ENCODE peak calls at places on chromosomes 1 and 21, in six cellular contexts. C is bronchial epithelial cell, G is kidney, J is fibroblast of lung, M is nephron progenitor cell, X is coronary artery. L is an unnamed sample.

GRCh38 chr1:154760469-154760933 is 109.6 kb downstream of the KCNN3 start:
- DNase-seq in X (peak; percentile 62), J (no peak), M (peak; percentile 91), C (no peak), G (peak; percentile 86), L (peak; percentile 88)

GRCh38 chr1:18047122-18047521 is 60.5 kb upstream of the IGSF21 start:
- DNase-seq in G (no peak), M (no peak), X (no peak), J (no peak), C (no peak), L (no peak)

GRCh38 chr1:161032409-161032808 is 6.4 kb downstream of the TSTD1 start:
- DNase-seq in G (no peak), C (no peak), J (no peak), M (no peak), X (no peak), L (no peak)

GRCh38 chr1:186620526-186620925 is 59.7 kb downstream of the PTGS2 start:
- DNase-seq in C (no peak), M (no peak), G (no peak), J (no peak), X (no peak), L (no peak)

GRCh38 chr1:59924653-59925052 is 1.9 kb downstream of the CYP2J2 start:
- DNase-seq in J (no peak), M (no peak), X (no peak), G (no peak), C (no peak), L (no peak)

GRCh38 chr1:66168467-66168887 is 365.5 kb upstream of the SGIP1 start:
- DNase-seq in M (no peak), J (peak; percentile 91), X (no peak), C (no peak), G (no peak), L (no peak)

GRCh38 chr1:151211972-151212705 is 13.8 kb downstream of the PIP5K1A start:
- DNase-seq in C (peak; percentile 38), J (peak; percentile 39), G (no peak), X (no peak), M (no peak), L (no peak)

GRCh38 chr1:205217418-205217817 is 5.9 kb upstream of the DSTYK start:
- DNase-seq in M (no peak), G (no peak), J (no peak), C (no peak), X (no peak), L (no peak)

GRCh38 chr1:1479547-1480483 is 8.2 kb downstream of the ATAD3B start:
- DNase-seq in M (no peak), G (no peak), C (no peak), J (no peak), X (no peak), L (no peak)

GRCh38 chr21:32329331-32329730 is 30.7 kb downstream of the MRAP start:
- DNase-seq in X (peak; percentile 41), M (no peak), J (peak; percentile 92), G (no peak), C (no peak), L (no peak)

GRCh38 chr21:33490991-33491372 is 534 bp downstream of the DNAJC28 start:
- DNase-seq in X (no peak), M (no peak), G (no peak), J (peak; percentile 6), C (no peak), L (no peak)

GRCh38 chr1:152182942-152183341 is 23.9 kb upstream of the RPTN start:
- DNase-seq in C (peak; percentile 99), X (no peak), M (no peak), J (peak; percentile 87), G (no peak), L (no peak)

GRCh38 chr1:241202321-241202845 is 154.6 kb downstream of the RGS7 start:
- DNase-seq in M (peak; percentile 3), X (no peak), C (no peak), G (no peak), J (no peak), L (no peak)

GRCh38 chr1:185769136-185769535 is 34.9 kb downstream of the HMCN1 start:
- DNase-seq in G (no peak), X (no peak), C (no peak), J (no peak), M (no peak), L (no peak)

GRCh38 chr21:25862596-25862995 is 127.8 kb downstream of the GABPA start:
- DNase-seq in C (peak; percentile 45), X (no peak), J (peak; percentile 30), G (no peak), M (peak; percentile 4), L (no peak)

GRCh38 chr1:86875722-86876121 is 38.2 kb downstream of the SELENOF start:
- DNase-seq in X (no peak), J (no peak), C (no peak), M (no peak), G (no peak), L (no peak)

GRCh38 chr1:94514095-94514727 is 27.3 kb downstream of the F3 start:
- DNase-seq in M (peak; percentile 43), X (no peak), C (peak; percentile 44), G (no peak), J (no peak), L (peak; percentile 18)

GRCh38 chr1:85135456-85135798 is 65.4 kb downstream of the SYDE2 start:
- DNase-seq in M (no peak), C (peak; percentile 72), J (no peak), G (no peak), X (no peak), L (no peak)

GRCh38 chr1:3312894-3313578 is 141.4 kb upstream of the ARHGEF16 start:
- DNase-seq in J (peak; percentile 100), C (peak; percentile 78), M (peak; percentile 71), G (peak; percentile 98), X (peak; percentile 99), L (peak; percentile 23)

GRCh38 chr1:3924186-3924815 is 24.2 kb upstream of the C1orf174 start:
- DNase-seq in X (no peak), J (no peak), M (no peak), G (peak; percentile 59), C (no peak), L (no peak)

GRCh38 chr1:11629626-11630025 is 24.6 kb downstream of the FBXO2 start:
- DNase-seq in G (no peak), M (peak; percentile 64), J (no peak), C (no peak), X (no peak), L (no peak)

GRCh38 chr1:100358210-100358609 is 5.9 kb downstream of the CDC14A start:
- DNase-seq in X (no peak), M (no peak), G (no peak), C (no peak), J (no peak), L (no peak)

GRCh38 chr1:47534040-47534328 is 96.1 kb downstream of the FOXD2 start:
- DNase-seq in X (no peak), G (no peak), J (peak; percentile 3), M (no peak), C (no peak), L (no peak)

DNA sequence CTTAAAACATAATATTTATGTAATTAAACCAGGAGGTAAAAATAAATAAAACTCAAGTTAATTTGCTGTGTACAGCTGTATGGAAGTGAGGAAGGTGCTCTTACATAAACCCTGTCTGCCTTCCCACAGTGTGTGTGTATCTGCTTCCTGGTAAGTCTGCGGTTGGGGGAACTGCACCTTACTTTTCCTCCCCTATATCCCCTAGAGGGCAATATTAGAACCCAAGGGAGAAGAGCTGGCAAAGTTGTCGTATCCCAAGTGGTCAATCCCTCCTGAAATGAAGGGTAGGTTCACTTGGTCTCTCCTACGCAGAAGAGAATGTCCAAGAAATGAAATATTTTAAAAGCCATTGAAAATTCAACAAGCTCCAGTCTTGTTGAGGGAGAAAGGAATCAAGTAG is 17.8 kb upstream of the JAK1 start:
- DNase-seq in G (no peak), C (no peak), M (no peak), X (no peak), J (no peak), L (no peak)
- TF ChIP-seq CTCF in G (no peak), C (no peak), M (no peak), X (no peak), J (no peak), L (no peak)

GRCh38 chr1:21099869-21100131 is 76.9 kb downstream of the EIF4G3 start:
- DNase-seq in G (no peak), M (no peak), C (no peak), X (no peak), J (no peak), L (no peak)

GRCh38 chr1:21099034-21099868 is 77.4 kb downstream of the EIF4G3 start:
- DNase-seq in C (peak; percentile 91), J (peak; percentile 33), G (no peak), M (no peak), X (no peak), L (no peak)

GRCh38 chr1:21097744-21098143 is 79.0 kb downstream of the EIF4G3 start:
- DNase-seq in J (no peak), X (no peak), C (no peak), G (no peak), M (no peak), L (no peak)

GRCh38 chr1:21100496-21100895 is 76.2 kb downstream of the EIF4G3 start:
- DNase-seq in M (no peak), J (no peak), G (no peak), X (no peak), C (no peak), L (no peak)

GRCh38 chr1:21098186-21098915 is 78.3 kb downstream of the EIF4G3 start:
- DNase-seq in G (no peak), X (no peak), J (no peak), M (no peak), C (peak; percentile 78), L (no peak)
- TF ChIP-seq CTCF in G (no peak), X (no peak), J (no peak), M (no peak), C (no peak), L (no peak)

GRCh38 chr1:91502882-91503184 is 2.2 kb downstream of the CDC7 start:
- DNase-seq in G (no peak), J (peak; percentile 46), M (no peak), X (no peak), C (no peak), L (no peak)
- TF ChIP-seq CTCF in G (no peak), J (no peak), M (no peak), X (no peak), C (no peak), L (no peak)

GRCh38 chr21:45386728-45387371 is 18.1 kb upstream of the COL18A1 start:
- DNase-seq in G (peak; percentile 81), M (no peak), X (no peak), C (peak; percentile 39), J (peak; percentile 90), L (no peak)

GRCh38 chr21:45386336-45386727 is 18.6 kb upstream of the COL18A1 start:
- DNase-seq in G (peak; percentile 89), C (no peak), M (no peak), J (no peak), X (no peak), L (no peak)

GRCh38 chr21:45384656-45385548 is 20.1 kb upstream of the COL18A1 start:
- DNase-seq in G (peak; percentile 76), M (no peak), X (no peak), C (no peak), J (no peak), L (no peak)

GRCh38 chr21:45383615-45384201 is 21.3 kb upstream of the COL18A1 start:
- DNase-seq in C (no peak), X (no peak), M (no peak), J (no peak), G (peak; percentile 64), L (no peak)

GRCh38 chr21:45385549-45386050 is 19.4 kb upstream of the COL18A1 start:
- DNase-seq in M (no peak), G (peak; percentile 70), X (no peak), C (no peak), J (no peak), L (no peak)
- TF ChIP-seq CTCF in M (no peak), G (no peak), X (no peak), C (no peak), J (no peak), L (no peak)

GRCh38 chr1:150067184-150068182 is at the start of gene VPS45:
- DNase-seq in X (peak; percentile 94), G (peak; percentile 96), J (peak; percentile 93), M (peak; percentile 84), C (peak; percentile 78), L (peak; percentile 75)
- TF ChIP-seq CTCF in X (no peak), G (no peak), J (peak; percentile 0), M (no peak), C (peak; percentile 51), L (peak; percentile 12)